ENCODE peak calls at places on chromosome 20, in nine cellular contexts. One of them, this sample, is unnamed.

GRCh38 chr20:53963670-53964466 is 106.5 kb downstream of the BCAS1 start:
- DNase-seq in GM20000: no peak
- DNase-seq in lower lobe of right lung: no peak
- DNase-seq in adrenal gland: no peak
- DNase-seq in ascending aorta: no peak
- DNase-seq in osteocyte: no peak
- DNase-seq in AG09309: no peak
- DNase-seq in endothelial cell: no peak
- DNase-seq in cardiac fibroblast: no peak
- DNase-seq in this sample: no peak

GRCh38 chr20:6975326-6975725 is 207.8 kb downstream of the BMP2 start:
- DNase-seq in GM20000: no peak
- DNase-seq in lower lobe of right lung: no peak
- DNase-seq in adrenal gland: no peak
- DNase-seq in ascending aorta: no peak
- DNase-seq in osteocyte: no peak
- DNase-seq in AG09309: no peak
- DNase-seq in endothelial cell: no peak
- DNase-seq in cardiac fibroblast: no peak
- DNase-seq in this sample: no peak

GRCh38 chr20:41635158-41635557 is 17.0 kb upstream of the CHD6 start:
- DNase-seq in GM20000: no peak
- DNase-seq in lower lobe of right lung: no peak
- DNase-seq in adrenal gland: no peak
- DNase-seq in ascending aorta: no peak
- DNase-seq in osteocyte: no peak
- DNase-seq in AG09309: no peak
- DNase-seq in endothelial cell: no peak
- DNase-seq in cardiac fibroblast: no peak
- DNase-seq in this sample: no peak

GRCh38 chr20:4026093-4026601 is 10.8 kb upstream of the RNF24 start:
- DNase-seq in GM20000: no peak
- DNase-seq in lower lobe of right lung: no peak
- DNase-seq in adrenal gland: no peak
- DNase-seq in ascending aorta: no peak
- DNase-seq in osteocyte: no peak
- DNase-seq in AG09309: no peak
- DNase-seq in endothelial cell: peak; percentile 25
- DNase-seq in cardiac fibroblast: peak; percentile 93
- DNase-seq in this sample: no peak

GRCh38 chr20:47241345-47241781 is 115.1 kb downstream of the ZMYND8 start:
- DNase-seq in GM20000: no peak
- DNase-seq in lower lobe of right lung: no peak
- DNase-seq in adrenal gland: no peak
- DNase-seq in ascending aorta: no peak
- DNase-seq in osteocyte: no peak
- DNase-seq in AG09309: peak; percentile 79
- DNase-seq in endothelial cell: no peak
- DNase-seq in cardiac fibroblast: peak; percentile 98
- DNase-seq in this sample: no peak

GRCh38 chr20:3716195-3716834 is 3.9 kb upstream of the SIGLEC1 start:
- DNase-seq in GM20000: peak; percentile 63
- DNase-seq in lower lobe of right lung: peak; percentile 46
- DNase-seq in adrenal gland: peak; percentile 54
- DNase-seq in ascending aorta: no peak
- DNase-seq in osteocyte: no peak
- DNase-seq in AG09309: no peak
- DNase-seq in endothelial cell: peak; percentile 65
- DNase-seq in cardiac fibroblast: peak; percentile 72
- DNase-seq in this sample: no peak

GRCh38 chr20:1636621-1637020 is 16.8 kb upstream of the SIRPB1 start:
- DNase-seq in GM20000: no peak
- DNase-seq in lower lobe of right lung: no peak
- DNase-seq in adrenal gland: no peak
- DNase-seq in ascending aorta: no peak
- DNase-seq in osteocyte: no peak
- DNase-seq in AG09309: no peak
- DNase-seq in endothelial cell: no peak
- DNase-seq in cardiac fibroblast: no peak
- DNase-seq in this sample: no peak

GRCh38 chr20:23103284-23104018 is 17.3 kb upstream of the CD93 start:
- DNase-seq in GM20000: no peak
- DNase-seq in lower lobe of right lung: no peak
- DNase-seq in adrenal gland: no peak
- DNase-seq in ascending aorta: no peak
- DNase-seq in osteocyte: no peak
- DNase-seq in AG09309: no peak
- DNase-seq in endothelial cell: no peak
- DNase-seq in cardiac fibroblast: peak; percentile 78
- DNase-seq in this sample: no peak

GRCh38 chr20:30921286-30922071 is 336.0 kb upstream of the DEFB115 start:
- DNase-seq in GM20000: no peak
- DNase-seq in lower lobe of right lung: no peak
- DNase-seq in adrenal gland: no peak
- DNase-seq in ascending aorta: no peak
- DNase-seq in osteocyte: no peak
- DNase-seq in AG09309: no peak
- DNase-seq in endothelial cell: no peak
- DNase-seq in cardiac fibroblast: no peak
- DNase-seq in this sample: no peak

GRCh38 chr20:34022154-34022842 is 28.6 kb downstream of the RALY start:
- DNase-seq in GM20000: peak; percentile 61
- DNase-seq in lower lobe of right lung: no peak
- DNase-seq in adrenal gland: no peak
- DNase-seq in ascending aorta: no peak
- DNase-seq in osteocyte: no peak
- DNase-seq in AG09309: no peak
- DNase-seq in endothelial cell: no peak
- DNase-seq in cardiac fibroblast: peak; percentile 32
- DNase-seq in this sample: peak; percentile 74

GRCh38 chr20:11726021-11726420 is 191.7 kb upstream of the BTBD3 start:
- DNase-seq in GM20000: no peak
- DNase-seq in lower lobe of right lung: no peak
- DNase-seq in adrenal gland: no peak
- DNase-seq in ascending aorta: no peak
- DNase-seq in osteocyte: no peak
- DNase-seq in AG09309: no peak
- DNase-seq in endothelial cell: no peak
- DNase-seq in cardiac fibroblast: no peak
- DNase-seq in this sample: no peak

GRCh38 chr20:8434326-8434876 is 302.3 kb downstream of the PLCB1 start:
- DNase-seq in GM20000: no peak
- DNase-seq in lower lobe of right lung: no peak
- DNase-seq in adrenal gland: no peak
- DNase-seq in ascending aorta: no peak
- DNase-seq in osteocyte: no peak
- DNase-seq in AG09309: no peak
- DNase-seq in endothelial cell: no peak
- DNase-seq in cardiac fibroblast: peak; percentile 62
- DNase-seq in this sample: no peak

GRCh38 chr20:13089950-13090469 is 81.2 kb downstream of the SPTLC3 start:
- DNase-seq in GM20000: no peak
- DNase-seq in lower lobe of right lung: no peak
- DNase-seq in adrenal gland: no peak
- DNase-seq in ascending aorta: no peak
- DNase-seq in osteocyte: no peak
- DNase-seq in AG09309: no peak
- DNase-seq in endothelial cell: no peak
- DNase-seq in cardiac fibroblast: no peak
- DNase-seq in this sample: no peak

GRCh38 chr20:60253471-60253870 is 295.2 kb downstream of the CDH26 start:
- DNase-seq in GM20000: no peak
- DNase-seq in lower lobe of right lung: no peak
- DNase-seq in adrenal gland: no peak
- DNase-seq in ascending aorta: no peak
- DNase-seq in osteocyte: no peak
- DNase-seq in AG09309: no peak
- DNase-seq in endothelial cell: no peak
- DNase-seq in cardiac fibroblast: no peak
- DNase-seq in this sample: no peak

GRCh38 chr20:23641936-23642751 is 4.4 kb upstream of the CST3 start:
- DNase-seq in GM20000: no peak
- DNase-seq in lower lobe of right lung: no peak
- DNase-seq in adrenal gland: peak; percentile 72
- DNase-seq in ascending aorta: no peak
- DNase-seq in osteocyte: peak; percentile 80
- DNase-seq in AG09309: peak; percentile 55
- DNase-seq in endothelial cell: no peak
- DNase-seq in cardiac fibroblast: peak; percentile 84
- DNase-seq in this sample: no peak

GRCh38 chr20:16476032-16476431 is 97.2 kb downstream of the KIF16B start:
- DNase-seq in GM20000: peak; percentile 38
- DNase-seq in lower lobe of right lung: no peak
- DNase-seq in adrenal gland: no peak
- DNase-seq in ascending aorta: no peak
- DNase-seq in osteocyte: no peak
- DNase-seq in AG09309: no peak
- DNase-seq in endothelial cell: no peak
- DNase-seq in cardiac fibroblast: peak; percentile 73
- DNase-seq in this sample: peak; percentile 23

GRCh38 chr20:57660510-57661199 is 40.4 kb upstream of the ZBP1 start:
- DNase-seq in GM20000: no peak
- DNase-seq in lower lobe of right lung: peak; percentile 10
- DNase-seq in adrenal gland: no peak
- DNase-seq in ascending aorta: no peak
- DNase-seq in osteocyte: no peak
- DNase-seq in AG09309: no peak
- DNase-seq in endothelial cell: no peak
- DNase-seq in cardiac fibroblast: no peak
- DNase-seq in this sample: peak; percentile 11

GRCh38 chr20:12936020-12936419 is 72.8 kb upstream of the SPTLC3 start:
- DNase-seq in GM20000: no peak
- DNase-seq in lower lobe of right lung: no peak
- DNase-seq in adrenal gland: no peak
- DNase-seq in ascending aorta: no peak
- DNase-seq in osteocyte: no peak
- DNase-seq in AG09309: no peak
- DNase-seq in endothelial cell: no peak
- DNase-seq in cardiac fibroblast: no peak
- DNase-seq in this sample: no peak

GRCh38 chr20:49590163-49591017 is 22.5 kb upstream of the PTGIS start:
- DNase-seq in GM20000: no peak
- DNase-seq in lower lobe of right lung: no peak
- DNase-seq in adrenal gland: no peak
- DNase-seq in ascending aorta: no peak
- DNase-seq in osteocyte: no peak
- DNase-seq in AG09309: no peak
- DNase-seq in endothelial cell: no peak
- DNase-seq in cardiac fibroblast: peak; percentile 32
- DNase-seq in this sample: no peak

GRCh38 chr20:45320948-45321595 is 13.0 kb upstream of the MATN4 start:
- DNase-seq in GM20000: no peak
- DNase-seq in lower lobe of right lung: no peak
- DNase-seq in adrenal gland: no peak
- DNase-seq in ascending aorta: no peak
- DNase-seq in osteocyte: no peak
- DNase-seq in AG09309: no peak
- DNase-seq in endothelial cell: no peak
- DNase-seq in cardiac fibroblast: no peak
- DNase-seq in this sample: no peak

GRCh38 chr20:3771552-3772058 is 4.1 kb upstream of the ADISSP start:
- DNase-seq in GM20000: no peak
- DNase-seq in lower lobe of right lung: no peak
- DNase-seq in adrenal gland: no peak
- DNase-seq in ascending aorta: no peak
- DNase-seq in osteocyte: no peak
- DNase-seq in AG09309: no peak
- DNase-seq in endothelial cell: no peak
- DNase-seq in cardiac fibroblast: no peak
- DNase-seq in this sample: no peak

GRCh38 chr20:48718914-48719578 is 108.8 kb downstream of the PREX1 start:
- DNase-seq in GM20000: no peak
- DNase-seq in lower lobe of right lung: no peak
- DNase-seq in adrenal gland: no peak
- DNase-seq in ascending aorta: no peak
- DNase-seq in osteocyte: no peak
- DNase-seq in AG09309: no peak
- DNase-seq in endothelial cell: no peak
- DNase-seq in cardiac fibroblast: no peak
- DNase-seq in this sample: no peak

GRCh38 chr20:20130399-20130798 is 78.1 kb downstream of the CFAP61 start:
- DNase-seq in GM20000: no peak
- DNase-seq in lower lobe of right lung: no peak
- DNase-seq in adrenal gland: no peak
- DNase-seq in ascending aorta: no peak
- DNase-seq in osteocyte: no peak
- DNase-seq in AG09309: no peak
- DNase-seq in endothelial cell: no peak
- DNase-seq in cardiac fibroblast: no peak
- DNase-seq in this sample: no peak
- TF ChIP-seq CTCF in GM20000: peak; percentile 29
- TF ChIP-seq CTCF in lower lobe of right lung: no peak
- TF ChIP-seq CTCF in adrenal gland: no peak
- TF ChIP-seq CTCF in ascending aorta: no peak
- TF ChIP-seq CTCF in osteocyte: no peak
- TF ChIP-seq CTCF in AG09309: peak; percentile 43
- TF ChIP-seq CTCF in endothelial cell: no peak
- TF ChIP-seq CTCF in cardiac fibroblast: no peak
- TF ChIP-seq CTCF in this sample: peak; percentile 43

GRCh38 chr20:62303327-62304226 is 780 bp downstream of the ADRM1 start:
- DNase-seq in GM20000: peak; percentile 57
- DNase-seq in lower lobe of right lung: no peak
- DNase-seq in adrenal gland: peak; percentile 76
- DNase-seq in ascending aorta: no peak
- DNase-seq in osteocyte: no peak
- DNase-seq in AG09309: no peak
- DNase-seq in endothelial cell: no peak
- DNase-seq in cardiac fibroblast: no peak
- DNase-seq in this sample: peak; percentile 65
- TF ChIP-seq CTCF in GM20000: no peak
- TF ChIP-seq CTCF in lower lobe of right lung: no peak
- TF ChIP-seq CTCF in adrenal gland: no peak
- TF ChIP-seq CTCF in ascending aorta: no peak
- TF ChIP-seq CTCF in osteocyte: no peak
- TF ChIP-seq CTCF in AG09309: no peak
- TF ChIP-seq CTCF in endothelial cell: no peak
- TF ChIP-seq CTCF in cardiac fibroblast: no peak
- TF ChIP-seq CTCF in this sample: no peak

GRCh38 chr20:43844778-43845614 is 69.7 kb upstream of the TOX2 start:
- DNase-seq in GM20000: no peak
- DNase-seq in lower lobe of right lung: no peak
- DNase-seq in adrenal gland: no peak
- DNase-seq in ascending aorta: no peak
- DNase-seq in osteocyte: peak; percentile 67
- DNase-seq in AG09309: peak; percentile 87
- DNase-seq in endothelial cell: no peak
- DNase-seq in cardiac fibroblast: peak; percentile 64
- DNase-seq in this sample: no peak
- TF ChIP-seq CTCF in GM20000: no peak
- TF ChIP-seq CTCF in lower lobe of right lung: peak; percentile 45
- TF ChIP-seq CTCF in adrenal gland: peak; percentile 46
- TF ChIP-seq CTCF in ascending aorta: peak; percentile 38
- TF ChIP-seq CTCF in osteocyte: no peak
- TF ChIP-seq CTCF in AG09309: peak; percentile 44
- TF ChIP-seq CTCF in endothelial cell: no peak
- TF ChIP-seq CTCF in cardiac fibroblast: peak; percentile 35
- TF ChIP-seq CTCF in this sample: no peak

DNA sequence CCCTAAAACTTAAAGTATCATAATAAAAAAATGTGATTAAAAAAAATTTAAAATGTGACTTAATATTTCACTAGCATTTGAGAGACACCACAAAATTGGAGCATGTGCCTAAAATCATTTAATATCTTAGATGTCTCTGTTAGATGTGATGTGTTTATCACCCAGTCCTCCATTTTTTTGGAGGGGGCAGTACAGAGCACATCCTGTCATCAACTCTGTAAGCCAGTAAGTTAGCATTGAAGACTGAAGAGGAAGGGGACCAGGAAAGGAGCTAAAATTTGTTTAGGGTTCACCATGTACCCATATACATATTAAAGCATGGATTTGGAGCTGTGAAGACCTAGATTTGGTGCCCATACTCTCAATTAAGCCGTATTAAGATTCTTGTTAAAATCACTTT is 30.7 kb upstream of the ADIG start:
- DNase-seq in GM20000: no peak
- DNase-seq in lower lobe of right lung: no peak
- DNase-seq in adrenal gland: no peak
- DNase-seq in ascending aorta: no peak
- DNase-seq in osteocyte: no peak
- DNase-seq in AG09309: no peak
- DNase-seq in endothelial cell: no peak
- DNase-seq in cardiac fibroblast: no peak
- DNase-seq in this sample: no peak
- TF ChIP-seq CTCF in GM20000: no peak
- TF ChIP-seq CTCF in lower lobe of right lung: no peak
- TF ChIP-seq CTCF in adrenal gland: no peak
- TF ChIP-seq CTCF in ascending aorta: no peak
- TF ChIP-seq CTCF in osteocyte: peak; percentile 17
- TF ChIP-seq CTCF in AG09309: no peak
- TF ChIP-seq CTCF in endothelial cell: peak; percentile 27
- TF ChIP-seq CTCF in cardiac fibroblast: peak; percentile 20
- TF ChIP-seq CTCF in this sample: peak; percentile 10

This sample was measured in GM13977.